ENCODE peak calls at places on chromosomes 2 and 18, in nine cellular contexts. U is neural progenitor cell; W is choroid plexus epithelial cell; L is astrocyte of the spinal cord; X is esophagus muscularis mucosa; E is CD8-positive, alpha-beta T cell; V is PC-3; Y is tibial nerve; Z is heart left ventricle. S is an unnamed sample.

GRCh38 chr2:121707920-121708361 is 28.7 kb downstream of the NIFK start:
- DNase-seq in U (no peak), W (no peak), L (peak; percentile 17), X (no peak), E (no peak), V (no peak), Y (no peak), Z (no peak), S (no peak)

GRCh38 chr2:168758970-168759820 is 43.2 kb upstream of the NOSTRIN start:
- DNase-seq in U (peak; percentile 60), W (peak; percentile 81), L (peak; percentile 57), X (no peak), E (no peak), V (peak; percentile 71), Y (no peak), Z (no peak), S (peak; percentile 73)

GRCh38 chr2:165056585-165056984 is 101.3 kb upstream of the SLC38A11 start:
- DNase-seq in U (no peak), W (no peak), L (no peak), X (no peak), E (no peak), V (no peak), Y (no peak), Z (no peak), S (no peak)

GRCh38 chr2:17975401-17975800 is 96.9 kb downstream of the KCNS3 start:
- DNase-seq in U (no peak), W (no peak), L (no peak), X (peak; percentile 14), E (no peak), V (no peak), Y (no peak), Z (no peak), S (no peak)

GRCh38 chr18:49227456-49227855 is 233.0 kb downstream of the DYM start:
- DNase-seq in U (no peak), W (no peak), L (no peak), X (no peak), E (peak; percentile 49), V (peak; percentile 63), Y (no peak), Z (no peak), S (peak; percentile 35)

GRCh38 chr2:104658840-104659591 is 194.9 kb upstream of the POU3F3 start:
- DNase-seq in U (peak; percentile 84), W (no peak), L (no peak), X (no peak), E (no peak), V (no peak), Y (no peak), Z (peak; percentile 28), S (no peak)

GRCh38 chr2:20062615-20063545 is 11.5 kb upstream of the LAPTM4A start:
- DNase-seq in U (no peak), W (peak; percentile 95), L (peak; percentile 96), X (no peak), E (no peak), V (no peak), Y (peak; percentile 76), Z (peak; percentile 45), S (peak; percentile 94)

GRCh38 chr18:46338213-46338612 is 234.0 kb downstream of the HAUS1 start:
- DNase-seq in U (peak; percentile 77), W (no peak), L (no peak), X (no peak), E (no peak), V (no peak), Y (no peak), Z (no peak), S (no peak)

GRCh38 chr2:160375037-160375436 is 118.6 kb downstream of the RBMS1 start:
- DNase-seq in U (no peak), W (peak; percentile 90), L (peak; percentile 68), X (no peak), E (no peak), V (no peak), Y (no peak), Z (no peak), S (peak; percentile 73)

GRCh38 chr2:238869293-238870124 is 21.6 kb downstream of the TWIST2 start:
- DNase-seq in U (no peak), W (no peak), L (peak; percentile 34), X (no peak), E (no peak), V (no peak), Y (no peak), Z (no peak), S (peak; percentile 74)

GRCh38 chr2:74768401-74768914 is 65.5 kb upstream of the HK2 start:
- DNase-seq in U (no peak), W (peak; percentile 59), L (peak; percentile 23), X (no peak), E (no peak), V (no peak), Y (no peak), Z (no peak), S (peak; percentile 76)

GRCh38 chr2:43071629-43072550 is 154.5 kb downstream of the ZFP36L2 start:
- DNase-seq in U (no peak), W (no peak), L (no peak), X (no peak), E (no peak), V (peak; percentile 48), Y (no peak), Z (no peak), S (peak; percentile 74)

GRCh38 chr2:62586981-62587380 is 81.0 kb upstream of the TMEM17 start:
- DNase-seq in U (no peak), W (peak; percentile 29), L (peak; percentile 63), X (no peak), E (no peak), V (peak; percentile 51), Y (no peak), Z (no peak), S (no peak)

GRCh38 chr2:7880561-7880960 is 801.3 kb upstream of the ID2 start:
- DNase-seq in U (no peak), W (no peak), L (no peak), X (no peak), E (no peak), V (no peak), Y (no peak), Z (no peak), S (no peak)

GRCh38 chr2:224971214-224971613 is 71.1 kb downstream of the DOCK10 start:
- DNase-seq in U (no peak), W (no peak), L (no peak), X (peak; percentile 72), E (no peak), V (peak; percentile 69), Y (no peak), Z (no peak), S (no peak)

GRCh38 chr2:235567842-235568241 is 74.0 kb downstream of the AGAP1 start:
- DNase-seq in U (no peak), W (no peak), L (no peak), X (no peak), E (no peak), V (no peak), Y (no peak), Z (no peak), S (no peak)

GRCh38 chr2:100260712-100261620 is 61.3 kb downstream of the LONRF2 start:
- DNase-seq in U (peak; percentile 79), W (peak; percentile 88), L (peak; percentile 83), X (no peak), E (no peak), V (peak; percentile 83), Y (peak; percentile 43), Z (peak; percentile 69), S (peak; percentile 81)

DNA sequence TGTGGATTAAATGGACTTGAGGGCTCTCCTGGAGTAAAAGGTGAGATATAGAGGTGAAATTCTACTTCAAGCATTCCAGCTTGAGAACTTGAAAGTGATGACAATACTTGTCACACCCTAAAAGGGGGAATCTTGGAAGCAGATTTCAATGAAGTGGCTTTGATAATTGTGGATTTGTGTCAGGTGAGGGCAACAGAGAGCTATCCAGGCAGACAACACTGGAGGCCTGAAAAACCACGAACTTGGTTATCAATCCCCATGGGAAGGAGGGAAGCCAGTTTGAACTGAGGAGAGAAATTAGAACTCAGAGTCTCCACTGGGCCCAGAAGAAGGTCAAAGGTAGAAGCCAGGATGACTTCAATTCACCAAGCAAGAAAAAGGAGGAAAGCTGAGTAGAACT is 263.9 kb downstream of the FIGN start:
- DNase-seq in U (peak; percentile 37), W (peak; percentile 79), L (peak; percentile 40), X (no peak), E (no peak), V (peak; percentile 43), Y (no peak), Z (no peak), S (peak; percentile 62)
- TF ChIP-seq CTCF in U (peak; percentile 51), W (peak; percentile 78), L (peak; percentile 45), X (no peak), E (no peak), V (peak; percentile 57), Y (no peak), Z (peak; percentile 35), S (peak; percentile 48)

GRCh38 chr2:10680214-10680613 is 9.6 kb downstream of the NOL10 start:
- DNase-seq in U (no peak), W (no peak), L (no peak), X (no peak), E (no peak), V (no peak), Y (no peak), Z (no peak), S (no peak)

GRCh38 chr2:10678225-10678624 is 11.6 kb downstream of the NOL10 start:
- DNase-seq in U (no peak), W (peak; percentile 11), L (no peak), X (no peak), E (no peak), V (no peak), Y (no peak), Z (no peak), S (no peak)

GRCh38 chr2:10680957-10681356 is 8.8 kb downstream of the NOL10 start:
- DNase-seq in U (no peak), W (no peak), L (no peak), X (no peak), E (no peak), V (peak; percentile 63), Y (no peak), Z (no peak), S (no peak)

GRCh38 chr2:10675126-10675525 is 14.6 kb downstream of the NOL10 start:
- DNase-seq in U (no peak), W (no peak), L (no peak), X (no peak), E (no peak), V (no peak), Y (no peak), Z (no peak), S (no peak)
- H3K4me3 ChIP-seq in U (no peak overlapping the region), W (no peak overlapping the region), L (no peak overlapping the region), X (no peak overlapping the region), E (no peak overlapping the region), V (no peak overlapping the region), Y (no peak overlapping the region), Z (no peak overlapping the region), S (no peak overlapping the region)

GRCh38 chr18:76252880-76253279 is 242.2 kb downstream of the ZNF516 start:
- DNase-seq in U (peak; percentile 55), W (peak; percentile 16), L (peak; percentile 23), X (no peak), E (no peak), V (no peak), Y (no peak), Z (no peak), S (peak; percentile 29)
- TF ChIP-seq CTCF in U (peak; percentile 86), W (peak; percentile 49), L (peak; percentile 54), X (no peak), E (no peak), V (peak; percentile 46), Y (peak; percentile 9), Z (no peak), S (peak; percentile 51)

DNA sequence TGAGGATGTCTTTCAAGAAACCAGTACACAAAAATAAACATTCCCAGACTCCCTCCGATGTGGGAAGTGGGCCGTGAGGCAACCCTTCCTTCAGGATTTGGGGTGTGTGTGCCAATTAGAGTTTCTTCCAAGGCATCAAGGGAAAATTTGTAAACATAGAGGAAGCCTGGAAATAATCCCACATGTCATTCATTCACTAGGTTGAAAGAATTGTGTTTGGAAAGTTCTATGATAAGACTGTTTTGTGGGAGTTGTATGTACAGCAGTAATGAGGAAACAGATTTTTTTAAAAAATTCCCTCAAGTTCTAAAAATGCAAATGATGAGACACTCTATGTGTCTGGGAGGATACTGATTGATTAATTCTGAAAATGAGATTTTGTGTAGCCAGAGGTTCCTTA is 107.9 kb upstream of the TPO start:
- DNase-seq in U (no peak), W (no peak), L (no peak), X (no peak), E (no peak), V (no peak), Y (no peak), Z (no peak), S (no peak)
- H3K4me3 ChIP-seq in U (no peak overlapping the region), W (no peak overlapping the region), L (no peak overlapping the region), X (no peak overlapping the region), E (no peak overlapping the region), V (no peak overlapping the region), Y (no peak overlapping the region), Z (no peak overlapping the region), S (no peak overlapping the region)

S was measured in fibroblast of the aortic adventitia.